ENCODE peak calls at places on chromosomes 13 and 19, in eight cellular contexts. Z is CD8-positive, alpha-beta T cell; P is activated T-helper 1 cell treated with anti-CD3 and anti-CD28 coated beads, Interleukin-12 subunit alpha, Interleukin-12 subunit beta, Interleukin-2, Interleukin-4 antibody, amounts not matched to agents 30 ng/mL and 10 ng/mL and 1 ng/mL, durations not matched to agents 14 hours and 24 hours and 36 hours; F is COR-L47; U is dermis blood vessel endothelial cell; W is activated naive CD8-positive, alpha-beta T cell treated with anti-CD3 and anti-CD28 coated beads for 36 hours; G is amygdala; N is neuronal stem cell. T is an unnamed sample.

GRCh38 chr19:23996549-23996948 is 81.9 kb downstream of the ZNF726 start:
- DNase-seq in Z (no peak), W (peak; percentile 10), G (no peak), N (no peak), F (no peak), U (peak; percentile 12), P (no peak), T (no peak)

GRCh38 chr13:38637576-38637975 is 49.3 kb upstream of the FREM2 start:
- DNase-seq in G (no peak), Z (no peak), N (no peak), P (no peak), U (no peak), W (no peak), F (peak; percentile 30), T (no peak)

GRCh38 chr19:39403331-39404312 is 3.0 kb upstream of the ZFP36 start:
- DNase-seq in P (peak; percentile 90), F (peak; percentile 82), G (no peak), N (peak; percentile 89), W (peak; percentile 97), Z (peak; percentile 92), U (peak; percentile 99), T (no peak)

GRCh38 chr13:81540777-81541176 is 1199.9 kb upstream of the SPRY2 start:
- DNase-seq in P (no peak), G (no peak), U (no peak), Z (no peak), N (no peak), F (no peak), W (no peak), T (peak; percentile 2)

GRCh38 chr19:30856786-30857185 is 484.6 kb downstream of the ZNF536 start:
- DNase-seq in N (no peak), W (no peak), Z (no peak), F (no peak), U (no peak), P (no peak), G (no peak), T (no peak)

GRCh38 chr13:52600666-52601065 is 41.6 kb upstream of the HNRNPA1L2 start:
- DNase-seq in N (no peak), P (no peak), G (no peak), W (no peak), F (no peak), Z (no peak), U (no peak), T (no peak)

GRCh38 chr19:49335784-49336481 is 727 bp downstream of the CD37 start:
- DNase-seq in U (no peak), G (no peak), N (no peak), P (no peak), F (no peak), W (peak; percentile 29), Z (no peak), T (no peak)

GRCh38 chr13:30791354-30791921 is 56.1 kb downstream of the ALOX5AP start:
- DNase-seq in G (no peak), W (no peak), N (no peak), Z (no peak), U (no peak), P (no peak), F (no peak), T (no peak)

GRCh38 chr13:30581582-30581981 is 36.1 kb upstream of the USPL1 start:
- DNase-seq in Z (no peak), G (no peak), U (peak; percentile 55), N (no peak), P (no peak), F (no peak), W (no peak), T (no peak)

GRCh38 chr13:96338030-96338429 is 248.1 kb downstream of the HS6ST3 start:
- DNase-seq in N (no peak), U (no peak), W (no peak), P (no peak), Z (no peak), F (no peak), G (no peak), T (no peak)

GRCh38 chr19:58570770-58571574 is 2.2 kb downstream of the MZF1 start:
- DNase-seq in N (no peak), U (no peak), P (no peak), Z (no peak), F (no peak), W (no peak), G (no peak), T (no peak)

GRCh38 chr13:40433577-40433976 is 232.9 kb downstream of the FOXO1 start:
- DNase-seq in U (no peak), W (peak; percentile 28), N (no peak), F (no peak), G (no peak), P (no peak), Z (peak; percentile 23), T (no peak)

GRCh38 chr19:651991-652390 is 11.0 kb downstream of the RNF126 start:
- DNase-seq in G (no peak), U (no peak), P (no peak), W (no peak), N (no peak), F (no peak), Z (no peak), T (no peak)

GRCh38 chr13:78430166-78430791 is 173.1 kb downstream of the POU4F1 start:
- DNase-seq in N (peak; percentile 50), F (no peak), G (no peak), U (no peak), Z (no peak), W (no peak), P (no peak), T (no peak)